ENCODE peak calls at places on chromosomes 6 and 20, in ten cellular contexts. Q is CD4-positive, alpha-beta T cell; M is effector memory CD4-positive, alpha-beta T cell; L is stimulated activated CD4-positive, alpha-beta T cell treated with anti-CD3 and anti-CD28 coated beads, Interleukin-15, amount 100 ng/mL, for 24 hours; Z is T-helper 2 cell; F is PC-3; P is HTR-8/SVneo; T is T-helper 1 cell; U is EH; X is OCI-LY7. G is an unnamed sample.

GRCh38 chr6:87139236-87139635 is 16.1 kb upstream of the ZNF292 start:
- DNase-seq in L (peak), F (peak), X (peak), M (peak), T (no peak), Z (no peak), Q (no peak), U (peak), P (peak), G (peak)

GRCh38 chr6:158174514-158174913 is 6.4 kb downstream of the GTF2H5 start:
- DNase-seq in X (no peak), L (no peak), P (no peak), M (no peak), T (no peak), Z (no peak), F (peak), Q (no peak), U (peak), G (no peak)

GRCh38 chr20:53205046-53205445 is 232.9 kb downstream of the TSHZ2 start:
- DNase-seq in T (no peak), F (no peak), X (no peak), M (no peak), P (no peak), Z (no peak), Q (no peak), U (no peak), L (no peak), G (no peak)

GRCh38 chr6:50706575-50706974 is 6.8 kb upstream of the TFAP2D start:
- DNase-seq in U (no peak), T (no peak), P (no peak), L (no peak), F (no peak), Q (no peak), Z (no peak), M (no peak), X (no peak), G (no peak)

GRCh38 chr6:145245119-145245518 is 490.2 kb downstream of the EPM2A start:
- DNase-seq in P (no peak), T (no peak), Z (no peak), F (no peak), L (no peak), U (peak), M (no peak), Q (no peak), X (no peak), G (no peak)

GRCh38 chr6:15870354-15871043 is 207.7 kb upstream of the DTNBP1 start:
- DNase-seq in Q (no peak), L (no peak), P (no peak), M (no peak), Z (no peak), F (no peak), X (no peak), U (no peak), T (no peak), G (no peak)

GRCh38 chr20:25005220-25005619 is 12.7 kb upstream of the APMAP start:
- DNase-seq in T (no peak), Z (no peak), F (peak), U (peak), L (no peak), X (no peak), P (no peak), M (no peak), Q (no peak), G (peak)

GRCh38 chr20:61520761-61521460 is 268.9 kb downstream of the CDH4 start:
- DNase-seq in Z (no peak), T (no peak), X (no peak), Q (no peak), U (peak), P (peak), M (no peak), F (no peak), L (no peak), G (no peak)

GRCh38 chr6:71124340-71124739 is 164.3 kb upstream of the OGFRL1 start:
- DNase-seq in Q (no peak), T (no peak), M (no peak), Z (no peak), F (no peak), X (peak), L (no peak), U (no peak), P (no peak), G (no peak)

GRCh38 chr6:152096863-152097496 is 289.5 kb downstream of the ESR1 start:
- DNase-seq in F (peak), Q (no peak), Z (no peak), M (no peak), T (no peak), P (no peak), U (peak), L (no peak), X (no peak), G (no peak)

GRCh38 chr6:136646377-136646776 is 96.2 kb upstream of the MAP7 start:
- DNase-seq in M (no peak), Q (no peak), Z (no peak), P (no peak), L (no peak), U (peak), F (no peak), T (no peak), X (no peak), G (peak)

GRCh38 chr6:67889682-67889995 is 745.4 kb upstream of the ADGRB3 start:
- DNase-seq in P (no peak), Z (no peak), U (no peak), M (no peak), F (no peak), Q (no peak), T (no peak), L (no peak), X (no peak), G (no peak)

GRCh38 chr6:75612434-75612833 is 10.8 kb downstream of the SENP6 start:
- DNase-seq in P (no peak), Z (no peak), X (no peak), T (no peak), F (no peak), Q (no peak), L (no peak), M (no peak), U (no peak), G (no peak)

GRCh38 chr6:148422085-148422484 is 79.4 kb downstream of the SASH1 start:
- DNase-seq in U (no peak), Z (no peak), T (no peak), Q (no peak), X (no peak), M (no peak), L (no peak), P (no peak), F (no peak), G (no peak)